ENCODE peak calls at places on chromosomes 11 and 22, in four cellular contexts. D, I, A and L are unnamed samples.

GRCh38 chr11:105466582-105467228 is 143.2 kb upstream of the GRIA4 start:
- DNase-seq in I (peak), D (no peak), A (no peak), L (no peak)

GRCh38 chr11:26904114-26904513 is 89.8 kb upstream of the FIBIN start:
- DNase-seq in A (peak), D (no peak), I (no peak), L (no peak)

GRCh38 chr11:132520199-132520598 is 1012.1 kb downstream of the OPCML start:
- DNase-seq in D (no peak), A (no peak), I (no peak), L (no peak)

GRCh38 chr22:28802595-28803087 is 2.3 kb upstream of the XBP1 start:
- DNase-seq in A (no peak), I (no peak), D (no peak), L (peak)

GRCh38 chr11:119027561-119028345 is 2.9 kb downstream of the SLC37A4 start:
- DNase-seq in A (no peak), I (no peak), D (no peak), L (no peak)

GRCh38 chr11:119195680-119196079 is 10.4 kb downstream of the NHERF4 start:
- DNase-seq in D (no peak), A (peak), I (peak), L (no peak)

GRCh38 chr11:49208006-49208721 is at the start of gene FOLH1:
- DNase-seq in A (peak), D (no peak), I (no peak), L (no peak)

GRCh38 chr11:14336507-14337503 is 22.2 kb downstream of the RRAS2 start:
- DNase-seq in I (peak), D (no peak), A (no peak), L (peak)

GRCh38 chr11:123580557-123581275 is 73.7 kb downstream of the SCN3B start:
- DNase-seq in D (no peak), I (peak), A (peak), L (peak)

GRCh38 chr22:49548356-49549202 is 279.1 kb downstream of the BRD1 start:
- DNase-seq in I (no peak), A (no peak), D (peak), L (no peak)

GRCh38 chr11:106714179-106714578 is 304.1 kb downstream of the GUCY1A2 start:
- DNase-seq in A (no peak), I (no peak), D (no peak), L (no peak)

GRCh38 chr11:9886595-9886994 is 222.7 kb downstream of the SWAP70 start:
- DNase-seq in D (no peak), I (no peak), A (no peak), L (no peak)

GRCh38 chr11:10639350-10639749 is 54.2 kb downstream of the IRAG1 start:
- DNase-seq in I (no peak), D (no peak), A (no peak), L (no peak)

GRCh38 chr22:37240941-37241320 is 3.1 kb downstream of the RAC2 start:
- DNase-seq in I (no peak), D (no peak), A (no peak), L (peak)

GRCh38 chr22:37244114-37244921 is at the start of gene RAC2:
- DNase-seq in A (peak), I (peak), D (peak), L (peak)

GRCh38 chr22:37241351-37242142 is 2.5 kb downstream of the RAC2 start:
- DNase-seq in I (no peak), D (no peak), A (no peak), L (peak)

GRCh38 chr22:37243402-37244113 is 511 bp downstream of the RAC2 start:
- DNase-seq in I (no peak), D (no peak), A (no peak), L (peak)

GRCh38 chr22:37242395-37242918 is 1.6 kb downstream of the RAC2 start:
- DNase-seq in I (peak), A (no peak), D (peak), L (peak)
- TF ChIP-seq CTCF in I (no peak), A (no peak), D (no peak), L (no peak)

GRCh38 chr11:33652001-33652400 is 48.6 kb downstream of the C11orf91 start:
- DNase-seq in A (no peak), D (no peak), I (no peak), L (no peak)

GRCh38 chr11:33654594-33654993 is 46.0 kb downstream of the C11orf91 start:
- DNase-seq in D (no peak), A (no peak), I (no peak), L (no peak)

GRCh38 chr11:33651555-33651954 is 49.1 kb downstream of the C11orf91 start:
- DNase-seq in I (no peak), A (peak), D (no peak), L (no peak)

GRCh38 chr11:33652407-33652806 is 48.2 kb downstream of the C11orf91 start:
- DNase-seq in I (no peak), A (no peak), D (no peak), L (no peak)

GRCh38 chr11:33652930-33653329 is 47.7 kb downstream of the C11orf91 start:
- DNase-seq in I (no peak), D (no peak), A (no peak), L (no peak)
- TF ChIP-seq CTCF in I (no peak), D (no peak), A (no peak), L (no peak)

DNA sequence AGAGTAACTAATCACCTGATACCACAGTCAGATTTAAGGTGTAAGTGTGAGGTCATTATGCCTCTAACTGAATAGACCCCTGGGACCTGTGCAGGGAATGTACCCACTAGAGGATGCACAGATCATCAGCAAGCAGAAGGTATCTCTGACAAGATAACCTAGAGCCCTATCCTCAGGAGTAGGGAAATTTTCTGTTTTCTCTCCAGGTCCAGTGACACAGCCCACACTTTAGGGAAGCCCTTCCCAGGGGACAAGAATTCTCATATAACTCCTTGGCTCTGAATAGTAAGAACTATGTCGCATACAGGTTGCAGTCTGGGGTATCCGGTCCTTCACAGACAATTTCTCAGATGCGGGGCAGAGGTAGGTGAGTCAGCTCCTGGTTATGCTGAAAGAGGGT is at the start of gene OR52E5:
- DNase-seq in D (no peak), I (no peak), A (no peak), L (no peak)
- TF ChIP-seq CTCF in D (no peak), I (no peak), A (no peak), L (no peak)

GRCh38 chr11:84522331-84522730 is 1104.8 kb downstream of the DLG2 start:
- DNase-seq in D (no peak), A (no peak), I (no peak), L (no peak)

GRCh38 chr11:84526250-84526649 is 1100.9 kb downstream of the DLG2 start:
- DNase-seq in I (no peak), D (no peak), A (peak), L (no peak)

GRCh38 chr11:84518601-84519183 is 1108.5 kb downstream of the DLG2 start:
- DNase-seq in A (no peak), I (no peak), D (no peak), L (no peak)

GRCh38 chr11:84524422-84525051 is 1102.6 kb downstream of the DLG2 start:
- DNase-seq in I (no peak), A (peak), D (no peak), L (no peak)
- TF ChIP-seq CTCF in I (peak), A (peak), D (peak), L (no peak)

DNA sequence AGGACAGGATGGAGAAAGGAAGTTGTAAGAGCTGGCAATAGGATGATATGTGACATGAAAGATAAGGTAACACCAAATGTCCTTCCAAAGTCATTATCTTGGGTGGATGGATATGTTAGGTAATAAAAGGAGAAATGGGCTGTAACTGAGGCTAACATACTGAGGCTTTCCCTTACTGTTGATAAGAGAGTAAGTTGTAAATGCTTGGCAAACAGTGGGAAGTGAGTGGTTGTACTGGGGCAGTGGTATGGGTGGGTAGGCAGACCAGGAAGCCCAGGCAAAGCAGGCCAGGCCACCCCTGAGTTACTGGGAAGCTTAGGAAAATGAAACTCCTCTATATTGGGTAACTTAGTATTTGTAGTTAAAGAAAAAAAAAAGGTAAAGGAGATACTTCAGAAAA is 73.7 kb downstream of the ARHGAP42 start:
- DNase-seq in D (no peak), A (no peak), I (no peak), L (no peak)
- TF ChIP-seq CTCF in D (no peak), A (no peak), I (no peak), L (no peak)

GRCh38 chr11:115333106-115333505 is 171.1 kb downstream of the CADM1 start:
- DNase-seq in I (peak), D (no peak), A (peak), L (no peak)
- TF ChIP-seq CTCF in I (no peak), D (no peak), A (no peak), L (no peak)

GRCh38 chr11:112835556-112835955 is 125.7 kb upstream of the NCAM1 start:
- DNase-seq in D (no peak), A (no peak), I (no peak), L (no peak)

GRCh38 chr11:112834277-112834755 is 126.9 kb upstream of the NCAM1 start:
- DNase-seq in I (no peak), D (no peak), A (no peak), L (no peak)

GRCh38 chr11:112841719-112842118 is 119.5 kb upstream of the NCAM1 start:
- DNase-seq in I (no peak), D (no peak), A (no peak), L (no peak)

GRCh38 chr11:112839051-112839450 is 122.2 kb upstream of the NCAM1 start:
- DNase-seq in D (no peak), A (no peak), I (no peak), L (no peak)

GRCh38 chr11:112837162-112837826 is 123.9 kb upstream of the NCAM1 start:
- DNase-seq in D (no peak), I (no peak), A (peak), L (no peak)
- TF ChIP-seq CTCF in D (no peak), I (peak), A (peak), L (no peak)